ENCODE peak calls at places on chromosome 14, in eight cellular contexts. One of them, this sample, is unnamed.

GRCh38 chr14:74062809-74063150 is 21.5 kb downstream of the ALDH6A1 start:
- DNase-seq in sigmoid colon: no peak
- DNase-seq in IMR-90: peak; percentile 15
- DNase-seq in gastrocnemius medialis: no peak
- DNase-seq in transverse colon: no peak
- DNase-seq in thyroid gland: no peak
- DNase-seq in stomach: peak; percentile 61
- DNase-seq in lower leg skin: no peak
- DNase-seq in this sample: no peak

GRCh38 chr14:21098134-21098891 is at the start of gene ZNF219:
- DNase-seq in lower leg skin: peak; percentile 93
- DNase-seq in IMR-90: peak; percentile 27
- DNase-seq in thyroid gland: peak; percentile 69
- DNase-seq in transverse colon: peak; percentile 76
- DNase-seq in stomach: peak; percentile 53
- DNase-seq in sigmoid colon: peak; percentile 86
- DNase-seq in gastrocnemius medialis: peak; percentile 48
- DNase-seq in this sample: peak; percentile 86

GRCh38 chr14:29814153-29815057 is 113.2 kb downstream of the PRKD1 start:
- DNase-seq in lower leg skin: no peak
- DNase-seq in transverse colon: peak; percentile 10
- DNase-seq in IMR-90: peak; percentile 44
- DNase-seq in thyroid gland: peak; percentile 74
- DNase-seq in gastrocnemius medialis: no peak
- DNase-seq in stomach: peak; percentile 79
- DNase-seq in sigmoid colon: peak; percentile 80
- DNase-seq in this sample: no peak

GRCh38 chr14:22039938-22040780 is 366.5 kb upstream of the OR4E1 start:
- DNase-seq in IMR-90: no peak
- DNase-seq in stomach: no peak
- DNase-seq in lower leg skin: no peak
- DNase-seq in thyroid gland: peak; percentile 61
- DNase-seq in sigmoid colon: no peak
- DNase-seq in transverse colon: no peak
- DNase-seq in gastrocnemius medialis: no peak
- DNase-seq in this sample: no peak

GRCh38 chr14:51382506-51382905 is 142.5 kb downstream of the TMX1 start:
- DNase-seq in lower leg skin: no peak
- DNase-seq in IMR-90: no peak
- DNase-seq in transverse colon: no peak
- DNase-seq in gastrocnemius medialis: no peak
- DNase-seq in stomach: no peak
- DNase-seq in sigmoid colon: no peak
- DNase-seq in thyroid gland: no peak
- DNase-seq in this sample: no peak

GRCh38 chr14:75399819-75400678 is 27.8 kb upstream of the JDP2 start:
- DNase-seq in gastrocnemius medialis: peak; percentile 98
- DNase-seq in transverse colon: peak; percentile 94
- DNase-seq in stomach: peak; percentile 94
- DNase-seq in lower leg skin: peak; percentile 98
- DNase-seq in IMR-90: no peak
- DNase-seq in thyroid gland: peak; percentile 98
- DNase-seq in sigmoid colon: peak; percentile 98
- DNase-seq in this sample: peak; percentile 77

GRCh38 chr14:50910495-50911420 is 33.5 kb downstream of the PYGL start:
- DNase-seq in IMR-90: no peak
- DNase-seq in lower leg skin: no peak
- DNase-seq in sigmoid colon: no peak
- DNase-seq in transverse colon: no peak
- DNase-seq in gastrocnemius medialis: no peak
- DNase-seq in stomach: no peak
- DNase-seq in thyroid gland: no peak
- DNase-seq in this sample: no peak

GRCh38 chr14:58048219-58048618 is 103.8 kb downstream of the ARMH4 start:
- DNase-seq in sigmoid colon: no peak
- DNase-seq in lower leg skin: no peak
- DNase-seq in IMR-90: no peak
- DNase-seq in stomach: no peak
- DNase-seq in thyroid gland: peak; percentile 62
- DNase-seq in gastrocnemius medialis: no peak
- DNase-seq in transverse colon: no peak
- DNase-seq in this sample: no peak

GRCh38 chr14:92651106-92651792 is 97.2 kb downstream of the LGMN start:
- DNase-seq in lower leg skin: peak; percentile 90
- DNase-seq in gastrocnemius medialis: no peak
- DNase-seq in sigmoid colon: no peak
- DNase-seq in IMR-90: no peak
- DNase-seq in transverse colon: peak; percentile 57
- DNase-seq in stomach: peak; percentile 55
- DNase-seq in thyroid gland: no peak
- DNase-seq in this sample: peak; percentile 93

GRCh38 chr14:35341454-35342159 is 49.4 kb downstream of the PSMA6 start:
- DNase-seq in sigmoid colon: peak; percentile 99
- DNase-seq in stomach: peak; percentile 99
- DNase-seq in transverse colon: peak; percentile 97
- DNase-seq in IMR-90: peak; percentile 72
- DNase-seq in gastrocnemius medialis: peak; percentile 98
- DNase-seq in thyroid gland: peak; percentile 100
- DNase-seq in lower leg skin: peak; percentile 99
- DNase-seq in this sample: peak; percentile 94

GRCh38 chr14:95146079-95146771 is 11.1 kb downstream of the DICER1 start:
- DNase-seq in IMR-90: no peak
- DNase-seq in thyroid gland: peak; percentile 9
- DNase-seq in lower leg skin: no peak
- DNase-seq in gastrocnemius medialis: no peak
- DNase-seq in stomach: no peak
- DNase-seq in transverse colon: peak; percentile 74
- DNase-seq in sigmoid colon: no peak
- DNase-seq in this sample: peak; percentile 64

GRCh38 chr14:91350813-91351507 is 66.7 kb downstream of the CCDC88C start:
- DNase-seq in thyroid gland: no peak
- DNase-seq in IMR-90: no peak
- DNase-seq in stomach: no peak
- DNase-seq in gastrocnemius medialis: no peak
- DNase-seq in transverse colon: no peak
- DNase-seq in lower leg skin: no peak
- DNase-seq in sigmoid colon: no peak
- DNase-seq in this sample: peak; percentile 64

GRCh38 chr14:74747237-74747636 is 15.9 kb upstream of the YLPM1 start:
- DNase-seq in transverse colon: no peak
- DNase-seq in stomach: no peak
- DNase-seq in lower leg skin: no peak
- DNase-seq in thyroid gland: no peak
- DNase-seq in sigmoid colon: no peak
- DNase-seq in gastrocnemius medialis: no peak
- DNase-seq in IMR-90: no peak
- DNase-seq in this sample: no peak

GRCh38 chr14:21039585-21040369 is 2.4 kb upstream of the RNASE7 start:
- DNase-seq in sigmoid colon: peak; percentile 81
- DNase-seq in lower leg skin: peak; percentile 82
- DNase-seq in thyroid gland: peak; percentile 56
- DNase-seq in transverse colon: peak; percentile 45
- DNase-seq in gastrocnemius medialis: peak; percentile 72
- DNase-seq in IMR-90: peak; percentile 67
- DNase-seq in stomach: peak; percentile 49
- DNase-seq in this sample: peak; percentile 58

GRCh38 chr14:49553892-49554291 is 32.3 kb downstream of the RPS29 start:
- DNase-seq in transverse colon: no peak
- DNase-seq in thyroid gland: no peak
- DNase-seq in stomach: no peak
- DNase-seq in IMR-90: no peak
- DNase-seq in sigmoid colon: no peak
- DNase-seq in gastrocnemius medialis: no peak
- DNase-seq in lower leg skin: no peak
- DNase-seq in this sample: no peak

GRCh38 chr14:68884031-68885030 is 91.5 kb upstream of the ZFP36L1 start:
- DNase-seq in sigmoid colon: peak; percentile 93
- DNase-seq in gastrocnemius medialis: peak; percentile 88
- DNase-seq in thyroid gland: peak; percentile 35
- DNase-seq in transverse colon: peak; percentile 30
- DNase-seq in stomach: no peak
- DNase-seq in IMR-90: peak; percentile 96
- DNase-seq in lower leg skin: no peak
- DNase-seq in this sample: no peak

GRCh38 chr14:23569443-23570151 is 2.0 kb upstream of the AP1G2 start:
- DNase-seq in stomach: no peak
- DNase-seq in gastrocnemius medialis: peak; percentile 5
- DNase-seq in sigmoid colon: peak; percentile 32
- DNase-seq in thyroid gland: no peak
- DNase-seq in lower leg skin: peak; percentile 83
- DNase-seq in IMR-90: no peak
- DNase-seq in transverse colon: no peak
- DNase-seq in this sample: no peak

GRCh38 chr14:23568021-23568599 is 519 bp upstream of the AP1G2 start:
- DNase-seq in stomach: no peak
- DNase-seq in sigmoid colon: peak; percentile 60
- DNase-seq in gastrocnemius medialis: peak; percentile 8
- DNase-seq in transverse colon: no peak
- DNase-seq in thyroid gland: no peak
- DNase-seq in IMR-90: no peak
- DNase-seq in lower leg skin: peak; percentile 80
- DNase-seq in this sample: no peak

GRCh38 chr14:23566782-23567185 is 807 bp downstream of the AP1G2 start:
- DNase-seq in stomach: peak; percentile 85
- DNase-seq in IMR-90: no peak
- DNase-seq in thyroid gland: peak; percentile 75
- DNase-seq in sigmoid colon: no peak
- DNase-seq in transverse colon: no peak
- DNase-seq in gastrocnemius medialis: no peak
- DNase-seq in lower leg skin: no peak
- DNase-seq in this sample: no peak

GRCh38 chr14:23567186-23568020 is at the start of gene AP1G2:
- DNase-seq in lower leg skin: peak; percentile 97
- DNase-seq in gastrocnemius medialis: peak; percentile 55
- DNase-seq in IMR-90: peak; percentile 28
- DNase-seq in transverse colon: peak; percentile 96
- DNase-seq in thyroid gland: peak; percentile 95
- DNase-seq in sigmoid colon: peak; percentile 92
- DNase-seq in stomach: peak; percentile 93
- DNase-seq in this sample: peak; percentile 98

DNA sequence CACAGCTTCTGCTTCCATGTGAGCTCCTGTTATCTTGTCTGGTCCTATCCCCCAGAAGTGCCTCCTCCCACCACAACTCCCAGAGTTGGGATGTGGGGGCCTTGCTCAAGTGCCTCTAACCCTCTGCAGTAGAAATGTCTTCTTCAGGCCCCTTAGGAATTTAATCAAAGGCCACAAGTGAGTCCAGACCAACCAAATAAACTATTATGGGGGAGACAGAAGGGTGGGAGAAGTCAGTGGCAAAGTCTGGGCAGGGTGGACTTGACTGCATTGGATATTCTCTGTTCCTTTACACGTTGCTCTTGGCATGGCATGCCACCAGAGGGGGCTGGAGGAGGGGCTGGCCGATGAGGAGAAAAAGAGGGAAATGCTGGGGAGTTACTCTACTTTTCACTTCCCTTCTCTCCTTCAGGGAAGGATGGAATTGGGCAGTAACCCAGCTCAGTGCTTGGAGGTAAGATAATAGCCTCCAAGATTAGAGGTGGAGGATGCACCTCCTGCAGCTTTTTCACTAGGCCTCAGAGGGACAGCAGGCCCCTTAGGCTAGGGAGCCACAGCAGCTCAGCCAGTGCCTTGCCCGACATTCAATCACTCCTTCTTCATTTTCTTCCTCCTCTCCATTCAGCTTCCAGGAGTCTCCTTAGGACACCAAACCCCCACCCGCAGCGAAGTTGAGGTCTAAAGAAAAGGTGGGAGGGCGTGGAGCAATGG is 1.2 kb upstream of the AP1G2 start:
- DNase-seq in stomach: no peak
- DNase-seq in sigmoid colon: peak; percentile 50
- DNase-seq in gastrocnemius medialis: peak; percentile 27
- DNase-seq in lower leg skin: peak; percentile 83
- DNase-seq in transverse colon: no peak
- DNase-seq in IMR-90: no peak
- DNase-seq in thyroid gland: no peak
- DNase-seq in this sample: no peak
- H3K4me3 ChIP-seq in stomach: no peak overlapping the region
- H3K4me3 ChIP-seq in sigmoid colon: no peak overlapping the region
- H3K4me3 ChIP-seq in gastrocnemius medialis: no peak overlapping the region
- H3K4me3 ChIP-seq in lower leg skin: no peak overlapping the region
- H3K4me3 ChIP-seq in transverse colon: no peak overlapping the region
- H3K4me3 ChIP-seq in IMR-90: no peak overlapping the region
- H3K4me3 ChIP-seq in thyroid gland: no peak overlapping the region
- H3K4me3 ChIP-seq in this sample: no peak overlapping the region

DNA sequence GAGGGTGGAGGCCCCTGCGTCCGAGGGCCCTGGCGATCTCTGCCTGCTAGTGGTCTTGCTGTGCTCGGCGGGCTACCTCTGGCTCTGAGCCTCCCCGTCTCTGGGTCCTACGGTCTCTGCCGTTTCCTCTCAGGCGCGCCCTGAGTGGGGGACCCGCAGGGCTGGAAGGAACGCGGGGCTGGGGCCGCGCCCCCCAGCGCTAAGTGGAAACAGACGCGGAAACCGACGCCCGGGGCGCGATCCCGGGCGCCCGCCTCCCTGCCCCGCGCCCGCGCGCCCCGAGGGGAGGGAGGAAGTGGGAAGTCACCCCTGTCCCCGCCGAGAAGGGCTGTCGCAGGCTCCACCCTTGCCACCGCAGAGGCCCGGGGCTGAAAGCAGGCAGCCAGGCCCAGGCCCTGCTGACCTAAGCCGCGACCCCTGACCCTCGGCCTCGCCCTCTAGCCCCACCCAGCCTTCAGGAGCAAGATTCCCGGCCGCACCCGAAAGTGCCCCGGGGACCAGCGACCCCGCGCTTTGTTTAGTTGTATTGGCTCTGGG is 831 bp downstream of the CRIP1 start:
- DNase-seq in transverse colon: peak; percentile 81
- DNase-seq in stomach: peak; percentile 62
- DNase-seq in sigmoid colon: no peak
- DNase-seq in IMR-90: no peak
- DNase-seq in lower leg skin: peak; percentile 95
- DNase-seq in thyroid gland: peak; percentile 54
- DNase-seq in gastrocnemius medialis: no peak
- DNase-seq in this sample: peak; percentile 95
- TF ChIP-seq POLR2A in transverse colon: peak; percentile 58
- TF ChIP-seq POLR2A in stomach: no peak
- TF ChIP-seq POLR2A in sigmoid colon: no peak
- TF ChIP-seq POLR2A in IMR-90: no peak
- TF ChIP-seq POLR2A in lower leg skin: no peak
- TF ChIP-seq POLR2A in thyroid gland: no peak
- TF ChIP-seq POLR2A in gastrocnemius medialis: no peak
- TF ChIP-seq POLR2A in this sample: no peak

GRCh38 chr14:76955575-76956252 is 72.8 kb downstream of the IRF2BPL start:
- DNase-seq in IMR-90: peak; percentile 59
- DNase-seq in transverse colon: no peak
- DNase-seq in gastrocnemius medialis: peak; percentile 81
- DNase-seq in lower leg skin: no peak
- DNase-seq in thyroid gland: peak; percentile 29
- DNase-seq in sigmoid colon: no peak
- DNase-seq in stomach: no peak
- DNase-seq in this sample: peak; percentile 86
- TF ChIP-seq CTCF in IMR-90: no peak
- TF ChIP-seq CTCF in transverse colon: no peak
- TF ChIP-seq CTCF in gastrocnemius medialis: no peak
- TF ChIP-seq CTCF in lower leg skin: no peak
- TF ChIP-seq CTCF in thyroid gland: no peak
- TF ChIP-seq CTCF in sigmoid colon: no peak
- TF ChIP-seq CTCF in stomach: no peak
- TF ChIP-seq CTCF in this sample: no peak

DNA sequence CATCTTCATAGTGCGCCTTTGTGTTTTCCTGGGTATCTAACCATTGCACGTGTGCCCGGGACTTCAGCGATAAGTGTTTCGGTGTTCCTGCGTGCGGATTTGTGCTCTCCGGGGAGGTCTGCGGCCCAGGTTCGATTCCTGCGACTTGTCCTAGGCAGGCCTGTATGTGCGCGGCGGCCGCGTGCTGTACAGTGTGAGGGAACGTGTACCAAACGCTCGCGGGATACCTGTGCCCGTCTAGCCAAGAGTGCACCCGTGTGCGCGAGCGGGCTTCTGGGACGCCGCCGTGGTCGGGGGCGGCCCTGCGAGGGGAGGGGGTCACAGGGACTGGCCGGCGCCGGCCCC is 253 bp upstream of the DLK1 start:
- DNase-seq in sigmoid colon: no peak
- DNase-seq in gastrocnemius medialis: no peak
- DNase-seq in transverse colon: no peak
- DNase-seq in stomach: no peak
- DNase-seq in IMR-90: no peak
- DNase-seq in lower leg skin: no peak
- DNase-seq in thyroid gland: no peak
- DNase-seq in this sample: no peak
- H3K4me3 ChIP-seq in sigmoid colon: no peak overlapping the region
- H3K4me3 ChIP-seq in gastrocnemius medialis: no peak overlapping the region
- H3K4me3 ChIP-seq in transverse colon: no peak overlapping the region
- H3K4me3 ChIP-seq in stomach: no peak overlapping the region
- H3K4me3 ChIP-seq in IMR-90: no peak overlapping the region
- H3K4me3 ChIP-seq in lower leg skin: no peak overlapping the region
- H3K4me3 ChIP-seq in thyroid gland: no peak overlapping the region
- H3K4me3 ChIP-seq in this sample: no peak overlapping the region

This sample was measured in spleen.